ENCODE peak calls at places on chromosomes 3 and 15, in seven cellular contexts. One of them, this sample, is unnamed.

GRCh38 chr15:77573826-77574225 is 58.9 kb downstream of the LINGO1 start:
- DNase-seq in GM20000: no peak
- DNase-seq in fibroblast of lung: no peak
- DNase-seq in Calu3: no peak
- DNase-seq in RWPE1: no peak
- DNase-seq in sigmoid colon: no peak
- DNase-seq in HFFc6: no peak
- DNase-seq in this sample: no peak

GRCh38 chr3:107428051-107428858 is 51.0 kb downstream of the CCDC54 start:
- DNase-seq in GM20000: no peak
- DNase-seq in sigmoid colon: no peak
- DNase-seq in HFFc6: no peak
- DNase-seq in fibroblast of lung: no peak
- DNase-seq in Calu3: no peak
- DNase-seq in RWPE1: no peak
- DNase-seq in this sample: no peak

GRCh38 chr3:72836923-72837322 is 11.3 kb downstream of the SHQ1 start:
- DNase-seq in sigmoid colon: peak; percentile 91
- DNase-seq in fibroblast of lung: no peak
- DNase-seq in RWPE1: no peak
- DNase-seq in Calu3: no peak
- DNase-seq in GM20000: no peak
- DNase-seq in HFFc6: no peak
- DNase-seq in this sample: peak; percentile 46

GRCh38 chr3:86982883-86983282 is 8.1 kb downstream of the VGLL3 start:
- DNase-seq in sigmoid colon: no peak
- DNase-seq in fibroblast of lung: peak; percentile 75
- DNase-seq in GM20000: no peak
- DNase-seq in Calu3: no peak
- DNase-seq in RWPE1: no peak
- DNase-seq in HFFc6: peak; percentile 73
- DNase-seq in this sample: peak; percentile 53

GRCh38 chr3:10226293-10226692 is 22.0 kb upstream of the TATDN2 start:
- DNase-seq in RWPE1: no peak
- DNase-seq in GM20000: peak; percentile 41
- DNase-seq in sigmoid colon: no peak
- DNase-seq in Calu3: no peak
- DNase-seq in fibroblast of lung: no peak
- DNase-seq in HFFc6: no peak
- DNase-seq in this sample: no peak

GRCh38 chr15:47551079-47551478 is 166.2 kb upstream of the SEMA6D start:
- DNase-seq in GM20000: no peak
- DNase-seq in RWPE1: no peak
- DNase-seq in fibroblast of lung: no peak
- DNase-seq in HFFc6: no peak
- DNase-seq in sigmoid colon: no peak
- DNase-seq in Calu3: no peak
- DNase-seq in this sample: no peak

GRCh38 chr3:120418866-120419490 is 31.8 kb downstream of the FSTL1 start:
- DNase-seq in GM20000: peak; percentile 67
- DNase-seq in sigmoid colon: no peak
- DNase-seq in HFFc6: no peak
- DNase-seq in fibroblast of lung: no peak
- DNase-seq in RWPE1: peak; percentile 70
- DNase-seq in Calu3: peak; percentile 63
- DNase-seq in this sample: no peak

GRCh38 chr3:9448643-9449042 is 51.2 kb downstream of the SETD5 start:
- DNase-seq in GM20000: no peak
- DNase-seq in RWPE1: no peak
- DNase-seq in fibroblast of lung: no peak
- DNase-seq in sigmoid colon: no peak
- DNase-seq in Calu3: no peak
- DNase-seq in HFFc6: peak; percentile 69
- DNase-seq in this sample: no peak

GRCh38 chr3:101725192-101725889 is 927 bp downstream of the CEP97 start:
- DNase-seq in Calu3: no peak
- DNase-seq in sigmoid colon: peak; percentile 67
- DNase-seq in HFFc6: no peak
- DNase-seq in GM20000: peak; percentile 26
- DNase-seq in RWPE1: no peak
- DNase-seq in fibroblast of lung: peak; percentile 18
- DNase-seq in this sample: peak; percentile 29

GRCh38 chr3:153599685-153600084 is 437.7 kb downstream of the RAP2B start:
- DNase-seq in RWPE1: peak; percentile 13
- DNase-seq in Calu3: peak; percentile 86
- DNase-seq in sigmoid colon: no peak
- DNase-seq in GM20000: no peak
- DNase-seq in fibroblast of lung: peak; percentile 92
- DNase-seq in HFFc6: peak; percentile 81
- DNase-seq in this sample: peak; percentile 95

GRCh38 chr3:184031187-184031792 is at the start of gene HTR3D:
- DNase-seq in Calu3: no peak
- DNase-seq in RWPE1: no peak
- DNase-seq in GM20000: no peak
- DNase-seq in HFFc6: no peak
- DNase-seq in fibroblast of lung: no peak
- DNase-seq in sigmoid colon: no peak
- DNase-seq in this sample: no peak

GRCh38 chr15:68704496-68705021 is 116.1 kb downstream of the ANP32A start:
- DNase-seq in HFFc6: no peak
- DNase-seq in sigmoid colon: no peak
- DNase-seq in RWPE1: no peak
- DNase-seq in GM20000: no peak
- DNase-seq in Calu3: peak; percentile 18
- DNase-seq in fibroblast of lung: peak; percentile 27
- DNase-seq in this sample: no peak

GRCh38 chr15:32730677-32731654 is 13.2 kb downstream of the GREM1 start:
- DNase-seq in HFFc6: no peak
- DNase-seq in Calu3: peak; percentile 81
- DNase-seq in RWPE1: peak; percentile 91
- DNase-seq in GM20000: no peak
- DNase-seq in fibroblast of lung: peak; percentile 28
- DNase-seq in sigmoid colon: no peak
- DNase-seq in this sample: peak; percentile 56

GRCh38 chr3:108352176-108352575 is 55.8 kb downstream of the HHLA2 start:
- DNase-seq in Calu3: no peak
- DNase-seq in HFFc6: no peak
- DNase-seq in RWPE1: no peak
- DNase-seq in fibroblast of lung: no peak
- DNase-seq in GM20000: no peak
- DNase-seq in sigmoid colon: no peak
- DNase-seq in this sample: no peak

GRCh38 chr3:72659609-72660008 is 188.6 kb downstream of the SHQ1 start:
- DNase-seq in Calu3: no peak
- DNase-seq in GM20000: no peak
- DNase-seq in sigmoid colon: no peak
- DNase-seq in HFFc6: no peak
- DNase-seq in RWPE1: no peak
- DNase-seq in fibroblast of lung: no peak
- DNase-seq in this sample: no peak

GRCh38 chr3:111592941-111593340 is 2.2 kb downstream of the ZBED2 start:
- DNase-seq in RWPE1: no peak
- DNase-seq in Calu3: no peak
- DNase-seq in fibroblast of lung: no peak
- DNase-seq in sigmoid colon: no peak
- DNase-seq in GM20000: no peak
- DNase-seq in HFFc6: no peak
- DNase-seq in this sample: no peak

GRCh38 chr3:29696311-29696710 is 415.4 kb downstream of the RBMS3 start:
- DNase-seq in fibroblast of lung: no peak
- DNase-seq in Calu3: no peak
- DNase-seq in sigmoid colon: no peak
- DNase-seq in HFFc6: no peak
- DNase-seq in RWPE1: no peak
- DNase-seq in GM20000: no peak
- DNase-seq in this sample: no peak

GRCh38 chr3:147120029-147120428 is 286.3 kb downstream of the ZIC4 start:
- DNase-seq in GM20000: no peak
- DNase-seq in Calu3: no peak
- DNase-seq in sigmoid colon: no peak
- DNase-seq in RWPE1: peak; percentile 1
- DNase-seq in fibroblast of lung: peak; percentile 70
- DNase-seq in HFFc6: peak; percentile 13
- DNase-seq in this sample: peak; percentile 65

GRCh38 chr3:140599496-140599895 is 78.4 kb upstream of the TRIM42 start:
- DNase-seq in Calu3: no peak
- DNase-seq in sigmoid colon: no peak
- DNase-seq in HFFc6: no peak
- DNase-seq in fibroblast of lung: no peak
- DNase-seq in RWPE1: peak; percentile 19
- DNase-seq in GM20000: no peak
- DNase-seq in this sample: no peak

GRCh38 chr3:77475545-77475944 is 435.6 kb downstream of the ROBO2 start:
- DNase-seq in fibroblast of lung: no peak
- DNase-seq in RWPE1: no peak
- DNase-seq in GM20000: no peak
- DNase-seq in HFFc6: no peak
- DNase-seq in sigmoid colon: no peak
- DNase-seq in Calu3: no peak
- DNase-seq in this sample: no peak

GRCh38 chr3:14902719-14903118 is 44.7 kb upstream of the NR2C2 start:
- DNase-seq in Calu3: no peak
- DNase-seq in sigmoid colon: peak; percentile 93
- DNase-seq in RWPE1: no peak
- DNase-seq in fibroblast of lung: peak; percentile 32
- DNase-seq in GM20000: no peak
- DNase-seq in HFFc6: no peak
- DNase-seq in this sample: no peak

GRCh38 chr3:14897266-14897665 is 50.1 kb upstream of the NR2C2 start:
- DNase-seq in GM20000: no peak
- DNase-seq in fibroblast of lung: no peak
- DNase-seq in HFFc6: no peak
- DNase-seq in Calu3: no peak
- DNase-seq in RWPE1: no peak
- DNase-seq in sigmoid colon: peak; percentile 14
- DNase-seq in this sample: no peak

GRCh38 chr3:14900881-14901873 is 46.2 kb upstream of the NR2C2 start:
- DNase-seq in HFFc6: no peak
- DNase-seq in GM20000: no peak
- DNase-seq in sigmoid colon: peak; percentile 44
- DNase-seq in Calu3: no peak
- DNase-seq in fibroblast of lung: no peak
- DNase-seq in RWPE1: no peak
- DNase-seq in this sample: no peak

GRCh38 chr3:14898929-14899328 is 48.5 kb upstream of the NR2C2 start:
- DNase-seq in sigmoid colon: peak; percentile 39
- DNase-seq in fibroblast of lung: no peak
- DNase-seq in RWPE1: no peak
- DNase-seq in Calu3: no peak
- DNase-seq in GM20000: no peak
- DNase-seq in HFFc6: no peak
- DNase-seq in this sample: no peak

GRCh38 chr3:14899993-14900618 is 47.3 kb upstream of the NR2C2 start:
- DNase-seq in Calu3: peak; percentile 20
- DNase-seq in RWPE1: no peak
- DNase-seq in HFFc6: no peak
- DNase-seq in fibroblast of lung: no peak
- DNase-seq in sigmoid colon: peak; percentile 56
- DNase-seq in GM20000: no peak
- DNase-seq in this sample: no peak
- TF ChIP-seq CTCF in Calu3: no peak
- TF ChIP-seq CTCF in RWPE1: no peak
- TF ChIP-seq CTCF in HFFc6: no peak
- TF ChIP-seq CTCF in fibroblast of lung: no peak
- TF ChIP-seq CTCF in sigmoid colon: no peak
- TF ChIP-seq CTCF in GM20000: no peak
- TF ChIP-seq CTCF in this sample: no peak

GRCh38 chr3:160088492-160089137 is 100.0 kb downstream of the IL12A start:
- DNase-seq in sigmoid colon: no peak
- DNase-seq in fibroblast of lung: no peak
- DNase-seq in RWPE1: no peak
- DNase-seq in HFFc6: no peak
- DNase-seq in GM20000: no peak
- DNase-seq in Calu3: no peak
- DNase-seq in this sample: no peak
- TF ChIP-seq CTCF in sigmoid colon: no peak
- TF ChIP-seq CTCF in fibroblast of lung: no peak
- TF ChIP-seq CTCF in RWPE1: no peak
- TF ChIP-seq CTCF in HFFc6: no peak
- TF ChIP-seq CTCF in GM20000: no peak
- TF ChIP-seq CTCF in Calu3: no peak
- TF ChIP-seq CTCF in this sample: no peak

GRCh38 chr15:62928242-62928995 is 114.1 kb upstream of the TPM1 start:
- DNase-seq in GM20000: no peak
- DNase-seq in RWPE1: peak; percentile 57
- DNase-seq in sigmoid colon: no peak
- DNase-seq in HFFc6: peak; percentile 97
- DNase-seq in Calu3: peak; percentile 70
- DNase-seq in fibroblast of lung: peak; percentile 85
- DNase-seq in this sample: peak; percentile 93
- TF ChIP-seq CTCF in GM20000: no peak
- TF ChIP-seq CTCF in RWPE1: no peak
- TF ChIP-seq CTCF in sigmoid colon: no peak
- TF ChIP-seq CTCF in HFFc6: peak; percentile 76
- TF ChIP-seq CTCF in Calu3: peak; percentile 45
- TF ChIP-seq CTCF in fibroblast of lung: peak; percentile 23
- TF ChIP-seq CTCF in this sample: peak; percentile 33

GRCh38 chr3:51390600-51391074 is 448 bp upstream of the RBM15B start:
- DNase-seq in HFFc6: no peak
- DNase-seq in sigmoid colon: no peak
- DNase-seq in Calu3: no peak
- DNase-seq in RWPE1: no peak
- DNase-seq in GM20000: no peak
- DNase-seq in fibroblast of lung: no peak
- DNase-seq in this sample: no peak

GRCh38 chr3:51392301-51393095 is 1.4 kb downstream of the RBM15B start:
- DNase-seq in sigmoid colon: no peak
- DNase-seq in fibroblast of lung: no peak
- DNase-seq in GM20000: no peak
- DNase-seq in Calu3: no peak
- DNase-seq in RWPE1: no peak
- DNase-seq in HFFc6: no peak
- DNase-seq in this sample: no peak

GRCh38 chr3:51391566-51392300 is 648 bp downstream of the RBM15B start:
- DNase-seq in sigmoid colon: no peak
- DNase-seq in Calu3: peak; percentile 28
- DNase-seq in GM20000: peak; percentile 61
- DNase-seq in fibroblast of lung: peak; percentile 33
- DNase-seq in HFFc6: peak; percentile 7
- DNase-seq in RWPE1: no peak
- DNase-seq in this sample: peak; percentile 39

GRCh38 chr3:51390186-51390585 is 899 bp upstream of the RBM15B start:
- DNase-seq in sigmoid colon: no peak
- DNase-seq in GM20000: no peak
- DNase-seq in HFFc6: no peak
- DNase-seq in RWPE1: no peak
- DNase-seq in Calu3: no peak
- DNase-seq in fibroblast of lung: no peak
- DNase-seq in this sample: no peak

DNA sequence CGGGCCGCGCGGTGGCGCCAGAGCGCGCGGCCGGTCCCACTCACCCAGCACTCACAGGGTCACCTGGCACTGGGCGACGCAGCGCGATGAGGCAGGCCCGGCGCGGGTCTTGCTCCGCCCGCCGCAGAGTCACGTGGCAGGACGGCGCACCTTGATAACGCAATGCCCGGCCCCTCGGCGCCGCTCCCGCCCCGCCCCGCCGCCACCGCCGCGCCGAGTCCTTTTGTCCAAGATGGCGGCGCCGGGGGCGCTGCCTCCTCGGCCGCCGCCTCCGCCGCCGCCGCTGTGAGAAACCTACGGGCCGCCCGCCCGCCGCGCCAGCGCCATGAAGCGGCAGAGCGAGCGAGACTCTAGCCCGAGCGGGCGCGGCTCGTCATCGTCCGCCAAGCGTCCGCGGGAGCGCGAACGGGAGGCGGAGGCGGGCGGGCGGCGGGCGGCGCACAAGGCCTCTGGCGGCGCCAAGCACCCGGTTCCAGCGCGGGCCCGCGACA is at the start of gene RBM15B:
- DNase-seq in Calu3: peak; percentile 97
- DNase-seq in GM20000: peak; percentile 98
- DNase-seq in sigmoid colon: peak; percentile 99
- DNase-seq in RWPE1: peak; percentile 86
- DNase-seq in HFFc6: peak; percentile 98
- DNase-seq in fibroblast of lung: peak; percentile 96
- DNase-seq in this sample: peak; percentile 97
- TF ChIP-seq CTCF in Calu3: peak; percentile 65
- TF ChIP-seq CTCF in GM20000: peak; percentile 95
- TF ChIP-seq CTCF in sigmoid colon: no peak
- TF ChIP-seq CTCF in RWPE1: peak; percentile 91
- TF ChIP-seq CTCF in HFFc6: peak; percentile 91
- TF ChIP-seq CTCF in fibroblast of lung: no peak
- TF ChIP-seq CTCF in this sample: peak; percentile 87